ENCODE peak calls at places on chromosomes 16 and 17, in seven cellular contexts. H, G, N, A, W, K and C are unnamed samples.

GRCh38 chr17:56710986-56711385 is 117.5 kb downstream of the NOG start:
- DNase-seq in H (no peak), G (no peak), N (no peak), A (no peak), W (no peak), K (no peak), C (no peak)

GRCh38 chr17:75356260-75356937 is 49.1 kb downstream of the GRB2 start:
- DNase-seq in H (no peak), G (no peak), N (no peak), A (no peak), W (no peak), K (no peak), C (no peak)

GRCh38 chr17:64622931-64623654 is 39.0 kb downstream of the SMURF2 start:
- DNase-seq in H (peak), G (no peak), N (no peak), A (no peak), W (no peak), K (peak), C (no peak)

GRCh38 chr17:50062323-50063243 is 6.7 kb downstream of the ITGA3 start:
- DNase-seq in H (peak), G (no peak), N (no peak), A (no peak), W (no peak), K (no peak), C (no peak)

GRCh38 chr17:40803617-40804082 is 3.9 kb upstream of the KRT28 start:
- DNase-seq in H (peak), G (peak), N (peak), A (peak), W (peak), K (peak), C (peak)

GRCh38 chr16:2910441-2910840 is 1.3 kb upstream of the FLYWCH1 start:
- DNase-seq in H (no peak), G (no peak), N (no peak), A (no peak), W (no peak), K (no peak), C (no peak)

GRCh38 chr16:27286446-27286845 is 17.9 kb upstream of the NSMCE1 start:
- DNase-seq in H (peak), G (no peak), N (no peak), A (no peak), W (no peak), K (peak), C (no peak)

GRCh38 chr17:32852811-32853210 is 24.1 kb downstream of the MYO1D start:
- DNase-seq in H (no peak), G (no peak), N (no peak), A (no peak), W (no peak), K (no peak), C (no peak)

GRCh38 chr16:50103764-50104163 is 38.0 kb downstream of the HEATR3 start:
- DNase-seq in H (no peak), G (no peak), N (no peak), A (no peak), W (no peak), K (peak), C (no peak)

GRCh38 chr17:74454197-74455024 is 12.0 kb upstream of the CD300A start:
- DNase-seq in H (no peak), G (peak), N (no peak), A (peak), W (no peak), K (peak), C (peak)

GRCh38 chr17:47959825-47960655 is 2.4 kb upstream of the PRR15L start:
- DNase-seq in H (no peak), G (no peak), N (no peak), A (no peak), W (no peak), K (no peak), C (no peak)

GRCh38 chr16:53968454-53968853 is 264.5 kb downstream of the FTO start:
- DNase-seq in H (no peak), G (no peak), N (no peak), A (no peak), W (no peak), K (no peak), C (no peak)

GRCh38 chr17:20008242-20009051 is 712 bp upstream of the SPECC1 start:
- DNase-seq in H (peak), G (peak), N (no peak), A (peak), W (peak), K (no peak), C (no peak)

GRCh38 chr16:70579648-70580630 is 56.3 kb downstream of the SF3B3 start:
- DNase-seq in H (no peak), G (no peak), N (no peak), A (peak), W (no peak), K (no peak), C (no peak)

GRCh38 chr16:68375801-68376536 is 65.2 kb downstream of the PRMT7 start:
- DNase-seq in H (no peak), G (no peak), N (no peak), A (no peak), W (no peak), K (no peak), C (no peak)

GRCh38 chr16:57061084-57061905 is 31.1 kb upstream of the CPNE2 start:
- DNase-seq in H (peak), G (no peak), N (no peak), A (peak), W (no peak), K (peak), C (no peak)

GRCh38 chr16:87927195-87927562 is 9.2 kb downstream of the CA5A start:
- DNase-seq in H (no peak), G (no peak), N (no peak), A (no peak), W (no peak), K (no peak), C (no peak)

GRCh38 chr17:42677921-42678781 is 1.4 kb upstream of the PLEKHH3 start:
- DNase-seq in H (peak), G (peak), N (peak), A (peak), W (peak), K (peak), C (peak)

GRCh38 chr16:391885-392335 is 5.1 kb upstream of the NME4 start:
- DNase-seq in H (no peak), G (peak), N (peak), A (peak), W (peak), K (no peak), C (peak)

GRCh38 chr17:79811036-79811887 is 14.4 kb upstream of the CBX8 start:
- DNase-seq in H (no peak), G (no peak), N (no peak), A (peak), W (no peak), K (no peak), C (peak)

GRCh38 chr17:50905460-50905803 is 39.3 kb upstream of the TOB1 start:
- DNase-seq in H (no peak), G (no peak), N (no peak), A (peak), W (no peak), K (no peak), C (no peak)

GRCh38 chr17:1769826-1770477 is 8.1 kb downstream of the SERPINF1 start:
- DNase-seq in H (peak), G (no peak), N (no peak), A (no peak), W (peak), K (no peak), C (no peak)

GRCh38 chr16:35196313-35196712 is 1736.9 kb downstream of the TP53TG3F start:
- DNase-seq in H (no peak), G (no peak), N (no peak), A (no peak), W (no peak), K (no peak), C (no peak)

GRCh38 chr16:57637424-57637823 is 9.0 kb downstream of the ADGRG1 start:
- DNase-seq in H (no peak), G (peak), N (no peak), A (no peak), W (no peak), K (no peak), C (no peak)

GRCh38 chr17:39231587-39232551 is 6.1 kb upstream of the STAC2 start:
- DNase-seq in H (no peak), G (peak), N (peak), A (peak), W (peak), K (no peak), C (peak)

GRCh38 chr16:13873835-13874438 is 46.0 kb upstream of the ERCC4 start:
- DNase-seq in H (peak), G (no peak), N (no peak), A (peak), W (no peak), K (no peak), C (peak)

GRCh38 chr17:6163632-6164319 is 93.6 kb downstream of the WSCD1 start:
- DNase-seq in H (peak), G (no peak), N (no peak), A (no peak), W (no peak), K (no peak), C (peak)

GRCh38 chr17:80855968-80856862 is 135.4 kb upstream of the CHMP6 start:
- DNase-seq in H (peak), G (peak), N (peak), A (peak), W (peak), K (peak), C (no peak)

GRCh38 chr16:20798364-20798763 is 7.9 kb downstream of the ERI2 start:
- DNase-seq in H (no peak), G (no peak), N (no peak), A (no peak), W (no peak), K (no peak), C (no peak)

GRCh38 chr17:77684803-77685580 is 273.5 kb upstream of the TNRC6C start:
- DNase-seq in H (no peak), G (no peak), N (no peak), A (no peak), W (no peak), K (no peak), C (no peak)

GRCh38 chr17:78409191-78409621 is 30.8 kb downstream of the PGS1 start:
- DNase-seq in H (peak), G (no peak), N (no peak), A (no peak), W (no peak), K (no peak), C (no peak)

GRCh38 chr17:36938566-36939058 is 1.3 kb downstream of the LHX1 start:
- DNase-seq in H (no peak), G (no peak), N (no peak), A (no peak), W (no peak), K (no peak), C (no peak)

GRCh38 chr17:29732613-29733012 is 109.9 kb upstream of the CORO6 start:
- DNase-seq in H (peak), G (no peak), N (no peak), A (no peak), W (no peak), K (no peak), C (no peak)

GRCh38 chr17:325270-325976 is 27.2 kb downstream of the RPH3AL start:
- DNase-seq in H (no peak), G (no peak), N (no peak), A (no peak), W (no peak), K (no peak), C (no peak)

GRCh38 chr17:31433091-31433790 is 41.8 kb downstream of the RAB11FIP4 start:
- DNase-seq in H (no peak), G (no peak), N (no peak), A (no peak), W (peak), K (no peak), C (no peak)

GRCh38 chr17:79832211-79833109 is 6.8 kb downstream of the CBX4 start:
- DNase-seq in H (no peak), G (no peak), N (no peak), A (no peak), W (no peak), K (no peak), C (no peak)

GRCh38 chr16:50067290-50067853 is 1.6 kb downstream of the HEATR3 start:
- DNase-seq in H (peak), G (peak), N (no peak), A (peak), W (peak), K (no peak), C (peak)

GRCh38 chr16:51359141-51359960 is 208.3 kb upstream of the SALL1 start:
- DNase-seq in H (no peak), G (peak), N (no peak), A (no peak), W (no peak), K (no peak), C (no peak)

GRCh38 chr17:7897090-7897489 is 8.5 kb downstream of the CHD3 start:
- DNase-seq in H (no peak), G (no peak), N (no peak), A (no peak), W (no peak), K (no peak), C (no peak)